ENCODE peak calls at places on chromosomes 2 and 18, in seven cellular contexts. M, G, R, O, U, P and N are unnamed samples.

GRCh38 chr2:113762377-113763118 is 6.1 kb upstream of the SLC35F5 start:
- DNase-seq in G (peak), O (no peak), P (no peak), U (peak), M (peak), R (no peak), N (no peak)

GRCh38 chr18:24118750-24119577 is 19.9 kb upstream of the CABYR start:
- DNase-seq in M (peak), G (peak), R (no peak), U (peak), P (peak), O (peak), N (peak)

GRCh38 chr18:44819944-44820510 is 139.3 kb downstream of the SETBP1 start:
- DNase-seq in U (no peak), P (no peak), G (peak), O (no peak), R (no peak), M (no peak), N (no peak)

GRCh38 chr2:158095912-158096311 is 5.8 kb upstream of the UPP2 start:
- DNase-seq in M (no peak), P (no peak), O (no peak), G (peak), U (no peak), R (no peak), N (no peak)

GRCh38 chr2:117942958-117943672 is 70.8 kb downstream of the CCDC93 start:
- DNase-seq in U (no peak), R (no peak), G (no peak), O (no peak), M (peak), P (no peak), N (no peak)

GRCh38 chr18:49021433-49022129 is 70.8 kb upstream of the SMAD7 start:
- DNase-seq in R (peak), P (peak), U (peak), G (peak), M (peak), O (peak), N (no peak)

GRCh38 chr18:5180254-5180653 is 16.8 kb downstream of the AKAIN1 start:
- DNase-seq in O (no peak), P (no peak), U (no peak), M (no peak), G (no peak), R (no peak), N (no peak)

GRCh38 chr2:104849618-104850097 is 4.3 kb upstream of the POU3F3 start:
- DNase-seq in U (peak), O (peak), P (peak), R (no peak), M (peak), G (peak), N (no peak)

DNA sequence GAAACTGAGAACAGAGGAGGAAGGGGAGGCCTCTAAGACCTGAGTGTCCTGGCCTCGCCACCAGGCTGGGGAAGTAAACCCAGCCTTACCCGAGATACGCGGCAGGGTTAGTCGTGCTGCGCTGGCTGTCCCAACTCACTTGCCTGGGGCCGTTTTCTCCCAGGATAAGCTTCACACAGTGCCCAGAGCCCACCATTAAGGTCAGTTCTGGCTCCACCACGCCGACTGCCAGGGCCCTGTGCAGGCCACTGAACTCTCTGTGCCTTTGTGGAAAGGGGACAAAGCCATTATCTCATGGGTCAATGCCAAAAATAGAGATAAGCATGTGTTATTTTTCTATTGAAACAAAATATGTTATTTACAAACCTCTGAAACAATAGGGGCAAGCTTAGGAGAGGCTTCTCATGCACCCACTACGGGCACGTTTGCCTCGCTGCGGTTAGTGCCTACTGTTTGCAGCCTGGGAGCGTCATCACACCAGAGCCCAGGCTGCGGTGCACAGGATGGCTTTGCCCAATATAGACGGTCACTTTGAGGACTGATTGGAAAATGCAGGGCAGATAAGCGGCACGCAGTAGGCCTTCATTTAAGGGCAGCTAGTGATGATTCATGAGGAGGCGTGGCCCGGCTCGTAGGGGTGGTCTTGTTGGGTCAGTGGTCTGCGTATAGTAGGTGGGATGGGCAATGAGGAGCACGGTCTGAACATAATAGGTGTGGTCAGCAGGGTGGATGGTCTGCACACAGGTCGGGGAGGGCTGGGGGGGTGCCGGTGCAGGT is 242.1 kb downstream of the GLI2 start:
- DNase-seq in P (no peak), O (no peak), R (no peak), U (no peak), G (no peak), M (no peak), N (no peak)
- H3K23ac ChIP-seq in P (no peak), O (no peak), R (no peak), U (no peak), G (no peak), M (no peak), N (no peak)

GRCh38 chr2:64881037-64881492 is 108.1 kb upstream of the SLC1A4 start:
- DNase-seq in R (no peak), U (no peak), G (no peak), M (no peak), P (no peak), O (no peak), N (no peak)
- H3K23ac ChIP-seq in R (no peak), U (no peak), G (no peak), M (no peak), P (no peak), O (no peak), N (no peak)

DNA sequence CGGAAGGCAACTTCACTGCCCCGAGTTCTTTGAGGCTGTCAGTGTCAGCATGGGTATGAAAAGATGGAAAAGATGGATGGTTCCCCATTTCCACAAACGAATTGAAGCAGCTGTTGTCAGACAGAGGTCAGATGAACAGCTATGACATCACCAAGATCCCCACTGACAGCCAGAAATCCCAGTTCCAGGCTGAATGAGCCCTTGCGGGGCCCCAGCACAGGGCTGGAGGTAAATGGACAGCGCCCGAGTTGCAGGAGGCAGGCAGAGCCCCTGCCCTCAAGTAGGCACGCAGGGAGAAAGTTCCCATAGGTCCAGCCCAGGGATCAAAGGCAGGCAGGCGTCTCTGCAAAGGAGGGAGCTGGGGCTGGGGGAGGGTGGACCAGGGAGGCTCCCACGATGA is 169.5 kb upstream of the AGAP1 start:
- DNase-seq in O (peak), G (peak), M (peak), P (no peak), R (no peak), U (no peak), N (no peak)
- H3K23ac ChIP-seq in O (no peak), G (no peak), M (no peak), P (no peak), R (no peak), U (no peak), N (no peak)

DNA sequence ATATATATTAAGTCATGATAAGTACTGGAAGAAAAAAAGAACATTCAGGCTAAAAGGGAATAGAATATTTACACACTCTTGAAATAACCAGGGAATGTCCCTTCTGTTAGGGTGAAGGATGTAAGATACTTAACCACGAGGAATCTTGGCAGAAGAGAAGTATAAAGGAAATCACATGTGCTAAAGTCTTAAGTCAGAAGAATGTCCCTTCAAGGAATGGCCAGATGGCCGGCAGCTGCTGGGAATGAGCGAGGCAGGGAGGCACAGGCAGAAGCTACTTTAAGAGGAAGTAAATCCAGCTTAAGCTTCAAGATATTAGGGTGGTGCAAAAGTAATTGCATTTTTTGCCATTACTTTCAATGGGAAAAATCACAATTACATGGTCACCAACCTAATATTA is 5.5 kb downstream of the CCDC102B start:
- DNase-seq in P (no peak), O (no peak), U (peak), G (no peak), R (no peak), M (peak), N (no peak)
- H3K23ac ChIP-seq in P (no peak), O (no peak), U (no peak), G (no peak), R (no peak), M (peak), N (no peak)

DNA sequence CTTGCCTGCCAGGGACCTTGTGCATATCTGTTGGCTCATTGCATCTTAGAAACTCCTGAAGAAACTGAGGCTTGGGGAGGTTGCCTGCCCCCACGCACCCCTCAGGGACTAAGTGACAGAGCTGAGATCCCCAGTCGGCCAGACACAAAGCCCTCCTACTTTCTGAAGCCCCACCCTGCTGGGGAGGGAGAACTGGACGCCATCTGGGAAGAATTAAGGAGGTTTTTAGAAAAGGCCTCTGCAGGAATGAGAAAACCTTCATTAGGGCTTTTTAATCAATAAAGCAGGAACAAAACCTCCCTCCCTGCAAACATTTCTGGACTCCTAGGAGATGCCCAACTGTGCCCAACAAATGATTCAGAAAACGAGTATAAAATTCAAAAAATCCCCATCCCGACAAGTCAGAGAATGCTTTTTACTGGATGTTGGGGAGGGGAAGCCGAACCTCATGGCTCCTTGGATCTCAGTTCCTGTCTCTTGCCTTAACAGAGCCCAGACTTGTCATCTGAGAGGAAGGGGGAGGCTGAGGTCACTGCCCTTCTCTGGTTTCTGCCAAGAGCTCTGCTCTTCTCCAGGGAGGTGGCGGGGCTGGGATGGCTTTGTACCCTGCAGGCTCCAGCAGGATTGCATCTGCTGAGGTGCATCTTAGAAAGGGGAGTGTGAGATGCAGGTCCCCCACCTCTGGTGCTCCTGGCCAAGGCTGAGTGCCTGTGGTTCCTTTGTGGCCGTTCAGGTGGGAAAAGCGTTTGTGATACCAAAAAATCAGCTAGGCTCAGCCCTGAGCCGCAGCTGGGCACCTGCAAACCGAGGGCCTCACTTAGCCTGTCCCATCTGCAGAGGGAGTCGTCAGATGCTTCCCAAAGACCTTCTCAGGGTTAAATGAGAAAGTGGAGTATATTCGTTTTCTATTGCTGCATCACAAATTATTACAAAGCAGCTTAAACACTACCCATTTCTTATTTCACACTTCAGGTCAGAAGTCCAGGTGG is 142.4 kb downstream of the ZFP36L2 start:
- DNase-seq in O (peak), U (peak), M (peak), G (peak), P (no peak), R (no peak), N (no peak)
- H3K23ac ChIP-seq in O (no peak), U (no peak), M (peak), G (no peak), P (no peak), R (no peak), N (no peak)

GRCh38 chr2:217491271-217491670 is 511.5 kb downstream of the TNS1 start:
- DNase-seq in P (no peak), O (no peak), G (no peak), M (no peak), U (peak), R (no peak), N (no peak)
- H3K23ac ChIP-seq in P (no peak), O (no peak), G (no peak), M (no peak), U (no peak), R (no peak), N (no peak)

GRCh38 chr2:70795164-70795995 is 4.9 kb upstream of the FIGLA start:
- DNase-seq in M (no peak), O (no peak), R (no peak), G (peak), P (no peak), U (no peak), N (no peak)
- H3K23ac ChIP-seq in M (no peak), O (no peak), R (no peak), G (peak), P (no peak), U (no peak), N (no peak)

GRCh38 chr2:240800241-240800640 is 19.8 kb downstream of the KIF1A start:
- DNase-seq in G (no peak), U (no peak), P (no peak), R (no peak), O (no peak), M (peak), N (no peak)
- H3K23ac ChIP-seq in G (no peak), U (no peak), P (no peak), R (no peak), O (no peak), M (no peak), N (no peak)